ENCODE peak calls at places on chromosomes 3 and 15, in eight cellular contexts. H is SK-N-SH, E is GM12878, R is transverse colon, F is K562, P is HepG2, I is esophagus muscularis mucosa, D is upper lobe of left lung. N is an unnamed sample. For H3K4me1, the result is how much of the 10 kb centered on the place peaks cover.

GRCh38 chr3:152269423-152270144 is 855 bp downstream of the MBNL1 start:
- DNase-seq in H (peak), E (no peak), R (peak), F (peak), P (peak), I (peak), D (peak), N (peak)

GRCh38 chr3:168116279-168116678 is 20.6 kb upstream of the GOLIM4 start:
- DNase-seq in H (no peak), E (no peak), R (peak), F (peak), P (no peak), I (no peak), D (peak), N (peak)

GRCh38 chr3:98573231-98573728 is 20.1 kb downstream of the CPOX start:
- DNase-seq in H (peak), E (no peak), R (no peak), F (no peak), P (no peak), I (no peak), D (no peak), N (no peak)

GRCh38 chr3:46624533-46624932 is 12.2 kb downstream of the FAM240A start:
- DNase-seq in H (no peak), E (no peak), R (no peak), F (no peak), P (no peak), I (no peak), D (no peak), N (no peak)

GRCh38 chr3:50231581-50231980 is 4.4 kb upstream of the GNAI2 start:
- DNase-seq in H (no peak), E (no peak), R (no peak), F (no peak), P (no peak), I (no peak), D (no peak), N (no peak)

GRCh38 chr15:76866716-76867321 is 38.3 kb downstream of the SCAPER start:
- DNase-seq in H (peak), E (no peak), R (no peak), F (peak), P (peak), I (no peak), D (no peak), N (no peak)

GRCh38 chr3:66386011-66386924 is 114.6 kb downstream of the LRIG1 start:
- DNase-seq in H (no peak), E (peak), R (no peak), F (no peak), P (no peak), I (no peak), D (no peak), N (no peak)

GRCh38 chr15:77144492-77145070 is 73.7 kb upstream of the TSPAN3 start:
- DNase-seq in H (no peak), E (no peak), R (no peak), F (no peak), P (no peak), I (no peak), D (no peak), N (no peak)

GRCh38 chr3:107892960-107893359 is 197.9 kb downstream of the CD47 start:
- DNase-seq in H (no peak), E (no peak), R (no peak), F (no peak), P (no peak), I (no peak), D (no peak), N (no peak)

GRCh38 chr15:72503147-72503546 is 29.0 kb downstream of the ARIH1 start:
- DNase-seq in H (no peak), E (no peak), R (no peak), F (no peak), P (no peak), I (no peak), D (no peak), N (no peak)

GRCh38 chr15:77599899-77600298 is 32.8 kb downstream of the LINGO1 start:
- DNase-seq in H (peak), E (no peak), R (peak), F (peak), P (peak), I (no peak), D (no peak), N (no peak)

GRCh38 chr3:64215084-64215483 is 10.2 kb downstream of the PRICKLE2 start:
- DNase-seq in H (no peak), E (no peak), R (no peak), F (no peak), P (no peak), I (no peak), D (no peak), N (no peak)

GRCh38 chr3:87595798-87596197 is 319.4 kb upstream of the POU1F1 start:
- DNase-seq in H (no peak), E (no peak), R (peak), F (no peak), P (no peak), I (no peak), D (no peak), N (no peak)

GRCh38 chr15:79985571-79985970 is 14.6 kb upstream of the BCL2A1 start:
- DNase-seq in H (no peak), E (no peak), R (no peak), F (no peak), P (no peak), I (no peak), D (no peak), N (no peak)
- H3K4me1 ChIP-seq in H (under half), E (under half), R (under half), F (under half), P (half or more), I (under half), D (under half), N (under half)

GRCh38 chr15:34241376-34242350 is 16.8 kb downstream of the EMC4 start:
- DNase-seq in H (peak), E (no peak), R (peak), F (peak), P (peak), I (no peak), D (no peak), N (no peak)
- TF ChIP-seq POLR2AphosphoS5 in H (no peak), E (no peak), R (no peak), F (no peak), P (no peak), I (no peak), D (no peak), N (no peak)

GRCh38 chr3:43378066-43378935 is 92.0 kb downstream of the SNRK start:
- DNase-seq in H (peak), E (peak), R (peak), F (peak), P (peak), I (peak), D (peak), N (peak)
- TF ChIP-seq EP300 in H (no peak), E (no peak), R (no peak), F (no peak), P (no peak), I (no peak), D (no peak), N (no peak)

GRCh38 chr15:88902491-88902835 is 7.1 kb upstream of the HAPLN3 start:
- DNase-seq in H (no peak), E (no peak), R (no peak), F (no peak), P (no peak), I (no peak), D (no peak), N (no peak)
- H3K4me1 ChIP-seq in H (under half), E (under half), R (under half), F (under half), P (under half), I (half or more), D (under half), N (under half)

GRCh38 chr15:65286704-65287514 is at the start of gene PARP16:
- DNase-seq in H (peak), E (peak), R (peak), F (peak), P (peak), I (peak), D (peak), N (peak)
- TF ChIP-seq POLR2AphosphoS5 in H (no peak), E (peak), R (peak), F (peak), P (peak), I (peak), D (peak), N (peak)